ENCODE peak calls at places on chromosomes 7 and 10, in eight cellular contexts. C is neural crest cell, A is WTC11, O is A549, X is breast epithelium, W is left ventricle myocardium inferior, H is endothelial cell, F is GM06990. D is an unnamed sample.

GRCh38 chr10:90051474-90051873 is 350.1 kb downstream of the KIF20B start:
- DNase-seq in W (no peak), H (no peak), O (no peak), C (no peak), F (peak), X (no peak), A (no peak), D (no peak)

GRCh38 chr10:26841733-26842317 is 18.9 kb downstream of the ABI1 start:
- DNase-seq in W (no peak), O (no peak), F (no peak), H (no peak), C (no peak), A (no peak), X (no peak), D (no peak)

GRCh38 chr7:45590679-45591057 is 16.5 kb downstream of the ADCY1 start:
- DNase-seq in O (no peak), F (no peak), X (no peak), C (no peak), H (no peak), A (no peak), W (no peak), D (no peak)

GRCh38 chr10:97583476-97583875 is 713 bp upstream of the HOGA1 start:
- DNase-seq in W (no peak), F (no peak), X (no peak), H (no peak), A (no peak), O (no peak), C (no peak), D (no peak)

GRCh38 chr7:36961097-36961496 is 236.8 kb upstream of the AOAH start:
- DNase-seq in F (no peak), A (no peak), X (no peak), H (no peak), W (no peak), O (no peak), C (no peak), D (no peak)

GRCh38 chr10:55668326-55668922 is 692.6 kb downstream of the ZWINT start:
- DNase-seq in W (no peak), H (peak), O (no peak), A (peak), C (no peak), F (no peak), X (no peak), D (no peak)

GRCh38 chr7:55309040-55309991 is 55.8 kb upstream of the LANCL2 start:
- DNase-seq in O (no peak), W (no peak), F (peak), H (no peak), C (no peak), A (no peak), X (no peak), D (no peak)

GRCh38 chr10:86632009-86632800 is 22.1 kb upstream of the OPN4 start:
- DNase-seq in A (peak), O (no peak), C (peak), F (no peak), W (peak), H (peak), X (no peak), D (no peak)

GRCh38 chr7:37045786-37046185 is 321.5 kb upstream of the AOAH start:
- DNase-seq in W (no peak), F (no peak), C (no peak), X (no peak), O (no peak), H (no peak), A (no peak), D (no peak)

GRCh38 chr10:30000802-30001571 is 58.4 kb downstream of the JCAD start:
- DNase-seq in A (no peak), H (no peak), X (no peak), C (no peak), W (no peak), O (no peak), F (no peak), D (no peak)

GRCh38 chr7:74312418-74313021 is 23.3 kb downstream of the CLIP2 start:
- DNase-seq in O (no peak), W (no peak), C (no peak), H (no peak), A (no peak), X (peak), F (no peak), D (no peak)

GRCh38 chr7:25025218-25025671 is 45.3 kb upstream of the OSBPL3 start:
- DNase-seq in F (no peak), C (no peak), X (no peak), O (no peak), A (no peak), W (no peak), H (no peak), D (no peak)

GRCh38 chr7:151832656-151833055 is 44.3 kb downstream of the PRKAG2 start:
- DNase-seq in X (no peak), A (no peak), W (no peak), C (no peak), O (no peak), H (no peak), F (no peak), D (no peak)

GRCh38 chr10:130510755-130511154 is 374.6 kb downstream of the GLRX3 start:
- DNase-seq in W (no peak), C (no peak), H (no peak), A (no peak), X (no peak), F (no peak), O (no peak), D (no peak)

GRCh38 chr7:29457565-29457971 is 106.1 kb upstream of the PRR15 start:
- DNase-seq in O (no peak), F (no peak), C (no peak), H (no peak), X (no peak), A (no peak), W (no peak), D (no peak)

GRCh38 chr10:50291261-50291850 is 40.0 kb upstream of the ASAH2 start:
- DNase-seq in A (no peak), O (no peak), X (no peak), H (no peak), W (no peak), F (no peak), C (no peak), D (no peak)
- TF ChIP-seq CTCF in A (no peak), O (peak), X (no peak), H (no peak), W (peak), F (peak), C (no peak), D (no peak)

DNA sequence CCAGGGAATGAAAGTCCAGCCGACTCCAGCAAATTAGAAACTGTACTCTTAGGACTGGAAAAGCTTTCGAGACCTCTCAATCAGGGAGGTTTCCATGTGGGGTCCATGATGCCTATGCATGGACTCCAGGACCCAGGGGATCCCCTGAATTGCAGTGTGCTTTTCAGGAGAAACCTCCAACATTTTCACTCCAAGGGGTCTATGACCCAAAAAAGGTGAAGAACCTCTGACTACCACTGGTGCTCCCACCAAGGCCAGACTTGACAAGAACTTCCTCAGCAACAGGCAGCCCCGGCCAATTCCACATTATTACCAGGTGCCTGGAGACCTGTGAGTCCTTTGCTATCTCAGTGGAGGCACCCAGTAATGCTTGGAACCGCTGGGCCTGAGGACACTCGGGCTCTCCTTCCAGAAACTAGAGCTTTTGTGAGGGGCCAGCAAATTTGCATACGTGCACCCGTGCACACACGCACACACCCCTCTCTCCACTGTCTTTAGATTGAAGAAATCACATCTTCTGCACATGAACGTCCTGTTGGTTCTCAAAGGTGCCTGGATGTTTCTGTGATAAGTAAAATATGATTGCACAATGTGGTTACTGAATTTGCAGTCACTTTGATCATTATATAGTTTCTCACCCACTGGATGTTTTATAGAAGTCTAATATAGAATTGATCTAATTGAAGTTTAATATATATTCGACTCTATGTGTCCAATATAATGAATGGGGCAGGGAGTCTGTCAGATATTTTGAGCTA is 54.7 kb downstream of the SYPL1 start:
- DNase-seq in X (no peak), A (no peak), W (no peak), O (no peak), H (no peak), C (no peak), F (peak), D (no peak)
- TF ChIP-seq CTCF in X (no peak), A (no peak), W (peak), O (no peak), H (no peak), C (no peak), F (no peak), D (no peak)

DNA sequence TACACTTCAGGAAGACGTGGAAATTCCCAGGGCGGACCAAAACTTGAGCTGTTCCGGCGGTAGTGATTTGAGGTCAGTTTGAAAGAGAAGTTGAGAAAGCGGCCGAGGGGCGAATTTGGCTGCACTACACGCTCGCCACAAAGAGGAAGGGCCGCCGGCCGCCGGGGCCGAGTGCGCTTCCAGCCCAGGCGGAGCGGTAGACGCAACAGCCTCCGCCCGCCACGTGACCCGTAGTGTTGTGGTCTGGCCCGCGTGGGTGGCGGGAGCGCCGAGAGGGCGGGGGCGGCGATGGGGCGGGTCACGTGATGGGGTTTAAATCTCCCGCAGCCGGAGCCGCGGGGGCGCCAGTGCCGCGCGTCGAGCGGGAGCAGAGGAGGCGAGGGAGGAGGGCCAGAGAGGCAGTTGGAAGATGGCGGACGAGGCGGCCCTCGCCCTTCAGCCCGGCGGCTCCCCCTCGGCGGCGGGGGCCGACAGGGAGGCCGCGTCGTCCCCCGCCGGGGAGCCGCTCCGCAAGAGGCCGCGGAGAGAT is at the start of gene SIRT1:
- DNase-seq in H (peak), F (peak), X (peak), A (peak), W (peak), O (peak), C (peak), D (peak)
- TF ChIP-seq CTCF in H (no peak), F (no peak), X (no peak), A (no peak), W (peak), O (peak), C (no peak), D (no peak)

GRCh38 chr10:52642208-52642607 is 130.4 kb downstream of the MBL2 start:
- DNase-seq in H (no peak), F (no peak), A (no peak), X (no peak), O (no peak), W (no peak), C (no peak), D (no peak)

GRCh38 chr10:52639652-52640051 is 132.9 kb downstream of the MBL2 start:
- DNase-seq in W (no peak), O (no peak), X (no peak), C (no peak), H (no peak), A (no peak), F (no peak), D (no peak)

GRCh38 chr10:52645435-52645776 is 127.2 kb downstream of the MBL2 start:
- DNase-seq in X (no peak), W (no peak), C (no peak), O (no peak), F (no peak), H (no peak), A (no peak), D (no peak)

GRCh38 chr10:52649471-52649870 is 123.1 kb downstream of the MBL2 start:
- DNase-seq in W (no peak), F (no peak), X (no peak), C (no peak), A (no peak), O (no peak), H (no peak), D (no peak)

DNA sequence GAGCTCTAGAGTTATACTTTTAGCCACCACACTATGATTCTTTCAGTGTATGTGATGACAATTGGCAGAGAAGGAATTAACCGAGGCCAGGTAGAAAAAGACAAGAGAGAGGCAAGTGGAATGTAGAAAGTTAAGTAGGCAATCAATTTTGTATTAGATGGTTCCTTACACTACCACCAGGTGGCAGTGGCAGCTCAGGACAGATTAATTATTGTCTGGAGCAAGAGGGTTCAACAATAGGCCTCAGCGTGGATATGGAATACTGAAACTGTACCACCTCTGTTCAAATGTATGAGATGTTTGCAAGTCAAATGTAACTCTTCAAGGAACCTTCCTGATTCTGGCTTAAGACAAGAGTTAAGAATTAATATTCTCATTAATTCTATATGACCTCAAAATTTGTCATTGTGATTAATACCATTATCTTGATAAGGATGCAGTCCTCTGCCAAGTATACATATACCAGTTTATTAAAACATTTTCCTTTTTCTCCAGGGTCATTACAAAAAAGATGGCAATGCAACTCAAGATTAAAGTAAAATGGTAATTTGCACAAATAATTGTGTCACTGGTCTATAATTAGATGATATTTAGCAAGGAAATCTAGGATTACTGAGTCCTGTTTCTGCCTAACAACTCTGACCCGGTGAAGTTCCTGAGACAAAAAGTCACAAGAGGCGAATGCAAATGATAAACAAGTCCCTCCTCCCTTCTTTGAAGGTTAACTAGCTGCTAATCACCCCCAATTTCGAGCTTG is 127.7 kb downstream of the MBL2 start:
- DNase-seq in X (no peak), O (peak), F (no peak), W (no peak), H (peak), A (peak), C (peak), D (no peak)
- TF ChIP-seq CTCF in X (peak), O (peak), F (peak), W (peak), H (peak), A (peak), C (peak), D (no peak)

DNA sequence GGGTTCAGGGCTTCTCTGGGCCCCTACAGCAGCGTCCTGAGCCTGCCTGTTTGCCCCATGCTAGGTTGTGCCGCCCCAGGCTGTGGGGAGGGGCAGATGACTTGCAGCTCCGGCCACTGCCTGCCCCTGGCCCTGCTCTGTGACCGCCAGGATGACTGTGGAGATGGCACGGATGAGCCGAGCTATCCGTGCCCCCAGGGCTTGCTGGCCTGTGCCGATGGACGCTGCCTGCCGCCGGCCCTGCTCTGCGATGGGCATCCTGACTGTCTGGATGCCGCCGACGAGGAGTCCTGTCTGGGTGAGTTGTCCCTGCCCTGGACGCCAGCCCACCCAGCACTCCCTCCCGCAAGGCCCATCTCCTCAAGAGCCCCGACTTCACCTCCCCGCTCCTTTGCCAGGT is 15.7 kb upstream of the ZNF467 start:
- DNase-seq in O (no peak), F (no peak), X (no peak), A (no peak), H (no peak), C (no peak), W (no peak), D (no peak)
- TF ChIP-seq CTCF in O (no peak), F (no peak), X (no peak), A (no peak), H (no peak), C (no peak), W (no peak), D (no peak)

GRCh38 chr7:150568714-150569113 is 1.5 kb downstream of the GIMAP4 start:
- DNase-seq in F (no peak), O (no peak), C (no peak), A (no peak), X (no peak), W (no peak), H (no peak), D (no peak)
- TF ChIP-seq CTCF in F (no peak), O (no peak), C (no peak), A (no peak), X (no peak), W (no peak), H (no peak), D (no peak)

GRCh38 chr7:33421384-33421783 is 292.0 kb downstream of the BBS9 start:
- DNase-seq in W (no peak), X (no peak), A (no peak), C (no peak), H (no peak), F (no peak), O (no peak), D (no peak)
- TF ChIP-seq CTCF in W (no peak), X (no peak), A (no peak), C (no peak), H (no peak), F (no peak), O (peak), D (no peak)

D was measured in activated B cell treated with CpG ODN at 0.5 μM for 24 hours.